ENCODE peak calls at places on chromosomes 3 and 15, in ten cellular contexts. B is CD8-positive, alpha-beta memory T cell; J is GM23248; F is cardiac muscle cell; P is iPS DF 6.9; X is CD4-positive, alpha-beta T cell; Y is psoas muscle; Z is heart left ventricle; R is tibial artery; W is hepatocyte. I is an unnamed sample.

GRCh38 chr3:71425491-71426071 is 157.9 kb downstream of the FOXP1 start:
- DNase-seq in P (no peak), J (peak), Z (no peak), B (no peak), W (no peak), R (no peak), Y (no peak), X (no peak), F (no peak), I (no peak)

GRCh38 chr3:78900879-78901278 is 866.9 kb downstream of the ROBO1 start:
- DNase-seq in W (no peak), Z (no peak), P (no peak), J (no peak), Y (no peak), R (no peak), F (no peak), X (no peak), B (no peak), I (no peak)

GRCh38 chr3:50238549-50239026 is 2.6 kb downstream of the GNAI2 start:
- DNase-seq in W (peak), Z (peak), J (peak), X (no peak), Y (peak), P (no peak), R (peak), F (no peak), B (no peak), I (no peak)

GRCh38 chr15:48777645-48778337 is 33.1 kb downstream of the CEP152 start:
- DNase-seq in F (no peak), P (no peak), X (no peak), R (no peak), Y (no peak), J (no peak), W (no peak), B (no peak), Z (no peak), I (no peak)

GRCh38 chr15:45603881-45604280 is 16.7 kb downstream of the BLOC1S6 start:
- DNase-seq in Z (no peak), X (no peak), R (no peak), F (no peak), J (no peak), W (no peak), P (no peak), B (no peak), Y (no peak), I (no peak)

GRCh38 chr3:127674099-127674792 is 1.5 kb downstream of the ABTB1 start:
- DNase-seq in Y (no peak), P (no peak), F (no peak), B (no peak), R (peak), W (no peak), Z (peak), J (no peak), X (no peak), I (no peak)

GRCh38 chr3:150251654-150252053 is 156.4 kb upstream of the TSC22D2 start:
- DNase-seq in B (no peak), J (peak), W (no peak), P (no peak), F (peak), Z (no peak), X (no peak), R (no peak), Y (no peak), I (no peak)

GRCh38 chr3:95705786-95706418 is 1108.5 kb upstream of the EPHA6 start:
- DNase-seq in Y (no peak), J (no peak), F (no peak), W (no peak), B (peak), X (no peak), P (no peak), R (no peak), Z (no peak), I (no peak)

GRCh38 chr15:58463815-58464697 is 32.3 kb downstream of the LIPC start:
- DNase-seq in R (no peak), X (no peak), F (no peak), P (no peak), Z (no peak), J (peak), Y (no peak), B (no peak), W (no peak), I (no peak)

GRCh38 chr3:88058593-88059379 is at the start of the genes CGGBP1 and ZNF654:
- DNase-seq in Z (peak), P (peak), J (peak), X (peak), B (peak), W (peak), R (peak), Y (peak), F (peak), I (peak)

GRCh38 chr3:79255696-79256095 is 512.1 kb downstream of the ROBO1 start:
- DNase-seq in J (peak), Y (no peak), W (no peak), P (no peak), R (no peak), B (no peak), X (no peak), Z (no peak), F (no peak), I (no peak)

GRCh38 chr15:45616901-45617323 is 17.9 kb upstream of the SQOR start:
- DNase-seq in R (no peak), J (peak), Y (no peak), B (no peak), W (no peak), F (no peak), X (no peak), Z (no peak), P (no peak), I (no peak)

GRCh38 chr3:146589899-146590508 is 15.1 kb downstream of the PLSCR5 start:
- DNase-seq in B (no peak), Y (no peak), J (peak), F (peak), X (no peak), P (no peak), Z (no peak), W (peak), R (no peak), I (no peak)

GRCh38 chr3:151908399-151908798 is 35.0 kb downstream of the SUCNR1 start:
- DNase-seq in Z (no peak), P (no peak), W (no peak), F (no peak), X (no peak), R (no peak), Y (no peak), J (no peak), B (no peak), I (no peak)

GRCh38 chr3:39110041-39110639 is 2.7 kb downstream of the TTC21A start:
- DNase-seq in J (peak), Z (no peak), F (no peak), W (no peak), Y (no peak), X (no peak), R (peak), B (no peak), P (no peak), I (no peak)

GRCh38 chr3:44468572-44469520 is 8.6 kb downstream of the ZNF445 start:
- DNase-seq in X (no peak), W (no peak), F (peak), Z (no peak), B (no peak), J (peak), P (no peak), R (no peak), Y (no peak), I (no peak)

GRCh38 chr15:35092311-35092710 is 7.2 kb upstream of the NANOGP8 start:
- DNase-seq in Z (no peak), X (no peak), B (no peak), Y (no peak), F (no peak), W (no peak), R (no peak), P (no peak), J (no peak), I (no peak)

GRCh38 chr15:38912067-38912466 is 347.5 kb upstream of the RASGRP1 start:
- DNase-seq in B (no peak), Z (no peak), J (no peak), P (no peak), W (no peak), F (no peak), X (no peak), R (no peak), Y (no peak), I (no peak)

GRCh38 chr3:59751606-59752005 is 701.8 kb upstream of the CFAP20DC start:
- DNase-seq in B (no peak), J (no peak), X (no peak), Z (no peak), F (no peak), P (no peak), Y (no peak), W (no peak), R (no peak), I (no peak)

GRCh38 chr3:134624537-134625287 is 26.1 kb downstream of the KY start:
- DNase-seq in J (no peak), P (no peak), Z (no peak), F (no peak), B (no peak), R (no peak), W (no peak), X (no peak), Y (no peak), I (no peak)

GRCh38 chr3:166080096-166080495 is 242.9 kb upstream of the BCHE start:
- DNase-seq in X (no peak), F (no peak), B (no peak), W (no peak), P (no peak), R (no peak), Z (no peak), J (no peak), Y (no peak), I (no peak)

GRCh38 chr15:92637621-92638020 is 18.0 kb downstream of the FAM174B start:
- DNase-seq in B (no peak), R (no peak), P (no peak), J (no peak), X (no peak), F (no peak), Y (no peak), Z (no peak), W (no peak), I (no peak)

GRCh38 chr15:79977431-79977940 is 6.5 kb upstream of the BCL2A1 start:
- DNase-seq in W (no peak), R (no peak), B (no peak), X (no peak), Y (no peak), J (peak), F (no peak), P (no peak), Z (no peak), I (no peak)

GRCh38 chr3:165817160-165817709 is 20.0 kb downstream of the BCHE start:
- DNase-seq in R (no peak), W (no peak), Y (no peak), P (no peak), B (no peak), J (no peak), Z (no peak), F (no peak), X (no peak), I (no peak)

GRCh38 chr15:25427861-25428260 is 11.0 kb downstream of the UBE3A start:
- DNase-seq in X (no peak), F (peak), W (no peak), Y (no peak), P (no peak), R (no peak), J (no peak), Z (no peak), B (no peak), I (no peak)

GRCh38 chr3:38022887-38023709 is 6.3 kb downstream of the PLCD1 start:
- DNase-seq in P (no peak), B (no peak), Z (peak), J (no peak), W (peak), X (no peak), Y (no peak), R (no peak), F (no peak), I (no peak)

GRCh38 chr3:55201729-55202128 is 273.9 kb upstream of the LRTM1 start:
- DNase-seq in Y (no peak), W (no peak), Z (no peak), B (no peak), P (no peak), F (no peak), J (no peak), X (no peak), R (no peak), I (no peak)

GRCh38 chr3:125375950-125376679 is 990 bp upstream of the ZNF148 start:
- DNase-seq in P (no peak), F (no peak), R (no peak), Z (no peak), X (no peak), Y (no peak), W (peak), B (no peak), J (peak), I (no peak)

GRCh38 chr15:57224664-57225063 is 151.6 kb upstream of the CGNL1 start:
- DNase-seq in Y (no peak), W (no peak), P (no peak), J (peak), F (peak), B (no peak), Z (no peak), R (no peak), X (no peak), I (no peak)

GRCh38 chr3:36944641-36945270 is at the start of gene TRANK1:
- DNase-seq in B (peak), Z (peak), Y (peak), W (peak), J (peak), R (peak), F (peak), P (no peak), X (peak), I (peak)

GRCh38 chr3:14716593-14716992 is 41.7 kb downstream of the C3orf20 start:
- DNase-seq in R (no peak), Z (no peak), Y (no peak), W (no peak), B (no peak), F (no peak), J (peak), X (no peak), P (no peak), I (no peak)

GRCh38 chr3:160061525-160061924 is 72.9 kb downstream of the IL12A start:
- DNase-seq in R (no peak), Y (no peak), X (no peak), P (no peak), Z (no peak), B (no peak), J (no peak), F (no peak), W (no peak), I (no peak)

GRCh38 chr3:160055659-160056058 is 67.0 kb downstream of the IL12A start:
- DNase-seq in R (no peak), P (no peak), Z (no peak), W (no peak), B (no peak), X (no peak), J (no peak), Y (no peak), F (no peak), I (no peak)

GRCh38 chr3:160065282-160065681 is 76.6 kb downstream of the IL12A start:
- DNase-seq in X (no peak), W (no peak), Y (no peak), B (no peak), P (no peak), Z (no peak), R (no peak), J (no peak), F (no peak), I (no peak)

GRCh38 chr3:160060409-160061027 is 71.9 kb downstream of the IL12A start:
- DNase-seq in W (no peak), F (no peak), R (no peak), B (no peak), Y (no peak), P (no peak), X (no peak), J (no peak), Z (no peak), I (no peak)
- H3K27ac ChIP-seq in W (no peak), F (no peak), R (no peak), B (no peak), Y (no peak), P (no peak), X (no peak), J (no peak), Z (no peak), I (no peak)

DNA sequence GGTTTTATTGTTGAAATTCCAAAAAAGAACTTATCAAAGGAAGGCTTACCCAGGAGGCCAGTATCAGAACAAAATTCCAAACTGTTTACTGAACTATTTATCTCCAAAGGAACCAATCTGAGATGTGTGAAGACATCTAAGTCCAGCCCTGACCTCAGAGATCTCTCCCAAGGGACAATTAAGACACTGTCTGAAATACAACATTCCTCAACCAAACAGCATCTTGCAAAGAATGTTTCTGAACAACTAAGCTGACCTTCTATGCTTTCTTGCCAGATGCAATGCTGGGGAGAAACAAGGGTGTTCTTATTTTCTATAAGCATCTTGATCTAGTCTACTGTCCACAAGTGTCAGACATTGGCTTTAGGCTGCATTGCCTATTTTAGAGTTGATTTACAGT is 13.6 kb downstream of the PDZRN3 start:
- DNase-seq in B (no peak), P (no peak), Y (no peak), W (no peak), R (no peak), J (peak), F (peak), X (no peak), Z (no peak), I (no peak)
- H3K27ac ChIP-seq in B (no peak), P (no peak), Y (peak), W (peak), R (no peak), J (peak), F (no peak), X (no peak), Z (peak), I (peak)

DNA sequence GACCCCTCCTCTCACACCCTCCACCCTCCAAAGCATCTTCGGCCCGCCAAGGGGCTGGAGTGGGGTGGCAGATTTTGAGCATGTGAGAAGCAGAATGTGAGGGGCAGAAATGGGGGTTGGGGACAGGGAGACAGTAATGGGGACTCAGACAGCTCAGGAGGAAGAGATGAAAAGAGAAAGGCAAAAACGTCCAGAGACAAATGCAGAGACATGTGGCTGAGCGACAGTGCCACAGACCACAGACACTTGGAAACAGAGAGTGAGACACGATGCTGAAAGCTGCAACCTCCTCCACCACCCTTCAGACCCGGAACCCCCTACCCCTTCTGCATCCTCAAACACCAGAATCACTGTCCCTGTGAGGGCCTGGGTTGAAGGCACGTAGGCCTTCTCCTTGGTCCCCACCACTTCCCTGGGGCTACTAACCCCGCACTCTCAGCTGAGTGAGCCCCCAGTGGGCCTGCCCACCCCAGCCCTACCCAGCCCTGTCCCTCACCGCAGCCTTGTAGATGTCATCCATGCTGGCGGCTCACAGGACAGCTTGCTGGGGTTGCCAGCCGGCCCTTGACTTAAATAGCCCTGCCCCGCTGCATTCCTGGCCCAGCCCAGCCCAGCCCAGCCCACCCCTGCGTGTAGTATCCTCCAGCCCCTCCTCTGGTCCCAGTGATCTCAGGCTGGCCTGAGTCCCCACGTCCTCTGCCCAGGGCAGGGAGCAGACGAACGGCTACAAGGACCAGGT is at the start of gene TNNC1:
- DNase-seq in B (no peak), P (no peak), W (peak), F (no peak), Y (peak), Z (peak), R (no peak), X (no peak), J (no peak), I (no peak)
- H3K27ac ChIP-seq in B (peak), P (no peak), W (peak), F (peak), Y (peak), Z (peak), R (peak), X (peak), J (no peak), I (peak)

GRCh38 chr15:67520976-67521769 is at the start of gene C15orf61:
- DNase-seq in Z (peak), R (peak), J (peak), F (peak), X (peak), W (peak), Y (peak), B (peak), P (no peak), I (peak)
- H3K27ac ChIP-seq in Z (peak), R (peak), J (peak), F (peak), X (peak), W (peak), Y (peak), B (peak), P (no peak), I (peak)

DNA sequence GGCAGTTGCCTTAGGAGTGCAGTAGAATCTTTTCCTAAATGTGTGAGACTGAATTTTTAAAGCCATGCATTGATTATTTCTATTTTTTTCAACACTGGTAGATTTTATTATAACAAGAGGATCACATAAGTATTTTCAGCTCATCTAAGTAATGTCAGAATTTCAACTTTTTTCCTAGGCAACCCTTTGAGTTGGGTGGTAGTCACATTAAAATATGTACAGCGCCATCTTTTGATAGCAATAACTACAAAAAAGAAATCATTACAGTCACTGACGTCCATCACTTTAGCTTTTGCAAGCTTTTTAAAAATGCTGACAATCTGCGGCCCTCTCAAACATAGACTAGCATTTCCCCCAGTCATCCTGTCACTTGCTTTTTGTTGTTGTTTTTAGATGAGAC is 384.2 kb upstream of the KCNMB2 start:
- DNase-seq in B (no peak), R (no peak), Y (no peak), P (no peak), Z (no peak), W (no peak), J (no peak), F (peak), X (no peak), I (no peak)
- H3K27ac ChIP-seq in B (no peak), R (no peak), Y (no peak), P (no peak), Z (no peak), W (no peak), J (no peak), F (no peak), X (no peak), I (no peak)

GRCh38 chr15:68302729-68303128 is 25.2 kb downstream of the FEM1B start:
- DNase-seq in F (no peak), J (no peak), B (no peak), P (no peak), R (no peak), X (no peak), W (no peak), Y (no peak), Z (no peak), I (no peak)

GRCh38 chr15:68303560-68304436 is 26.3 kb downstream of the FEM1B start:
- DNase-seq in B (no peak), F (no peak), Y (no peak), Z (no peak), R (peak), P (no peak), J (peak), W (no peak), X (no peak), I (no peak)

GRCh38 chr15:68305420-68305871 is 27.9 kb downstream of the FEM1B start:
- DNase-seq in Z (no peak), X (no peak), W (no peak), B (no peak), Y (no peak), F (no peak), J (no peak), P (no peak), R (peak), I (no peak)

GRCh38 chr15:68303134-68303533 is 25.6 kb downstream of the FEM1B start:
- DNase-seq in B (no peak), W (no peak), R (no peak), Z (no peak), P (no peak), Y (no peak), F (no peak), J (no peak), X (no peak), I (no peak)

DNA sequence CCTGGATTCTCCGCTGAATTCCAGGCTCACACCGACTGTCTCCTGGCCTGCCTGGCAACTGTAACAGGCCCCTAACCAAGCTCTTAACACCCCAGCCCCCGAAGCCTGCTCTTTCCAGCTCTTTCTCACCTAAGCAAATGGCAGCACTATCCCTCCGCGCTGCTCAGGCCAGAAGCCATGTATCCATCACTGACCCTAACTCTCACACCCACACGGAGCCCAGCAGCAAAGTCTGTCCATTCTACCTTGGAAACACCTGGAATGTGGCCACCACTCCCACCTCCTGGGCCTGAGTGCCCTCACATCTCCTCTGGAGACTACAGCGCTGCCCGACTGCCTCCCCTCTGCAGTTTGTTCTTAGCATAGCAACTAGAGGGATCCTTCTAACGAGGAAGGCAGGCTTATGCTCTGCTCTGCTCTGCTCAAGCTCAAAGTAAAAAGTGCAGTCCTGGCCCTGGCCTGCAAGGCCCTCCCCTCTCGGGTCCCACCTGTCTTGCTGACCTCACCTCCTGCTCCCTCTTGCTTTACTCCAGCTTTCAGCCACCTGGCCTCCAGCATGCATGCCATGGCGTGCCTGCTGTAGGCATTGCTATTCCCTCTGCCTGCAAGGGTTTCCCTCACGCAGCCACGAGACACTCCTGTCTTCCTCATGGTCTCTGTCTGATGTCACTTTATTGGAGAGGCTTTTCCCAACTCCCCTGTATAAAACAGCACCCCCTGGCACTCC is 27.2 kb downstream of the FEM1B start:
- DNase-seq in B (no peak), P (no peak), J (no peak), R (peak), Z (no peak), Y (no peak), F (no peak), X (no peak), W (peak), I (no peak)
- H3K27ac ChIP-seq in B (no peak), P (no peak), J (peak), R (no peak), Z (no peak), Y (no peak), F (no peak), X (no peak), W (no peak), I (no peak)

I was measured in esophagus squamous epithelium.